ENCODE peak calls at places on chromosomes 12 and 14, in ten cellular contexts. Y is hypothalamus; H is myocyte; X is Right ventricle myocardium superior; B is kidney tubule cell; U is iris pigment epithelial cell; F is central memory CD4-positive, alpha-beta T cell; Q is tibial artery; Z is activated CD4-positive, alpha-beta T cell treated with anti-CD3 and anti-CD28 coated beads for 24 hours; T is DMS153. E is an unnamed sample.

GRCh38 chr12:93165384-93165932 is 212.3 kb upstream of the NUDT4 start:
- DNase-seq in Y (no peak), H (no peak), X (no peak), B (no peak), U (no peak), F (no peak), Q (no peak), Z (no peak), T (no peak), E (no peak)

GRCh38 chr12:2979806-2980205 is 20.6 kb downstream of the TEAD4 start:
- DNase-seq in Y (no peak), H (no peak), X (no peak), B (no peak), U (no peak), F (no peak), Q (no peak), Z (no peak), T (no peak), E (no peak)

GRCh38 chr14:93941293-93941910 is 14.3 kb downstream of the FAM181A start:
- DNase-seq in Y (no peak), H (peak), X (no peak), B (peak), U (peak), F (no peak), Q (no peak), Z (no peak), T (peak), E (no peak)

GRCh38 chr12:49824416-49824815 is 3.8 kb downstream of the NCKAP5L start:
- DNase-seq in Y (no peak), H (no peak), X (no peak), B (no peak), U (no peak), F (no peak), Q (no peak), Z (no peak), T (no peak), E (no peak)

GRCh38 chr14:57085801-57086200 is 182.9 kb downstream of the EXOC5 start:
- DNase-seq in Y (no peak), H (no peak), X (no peak), B (peak), U (no peak), F (no peak), Q (no peak), Z (no peak), T (no peak), E (no peak)

GRCh38 chr14:36091096-36091495 is 85.4 kb downstream of the PTCSC3 start:
- DNase-seq in Y (no peak), H (peak), X (no peak), B (peak), U (peak), F (no peak), Q (no peak), Z (no peak), T (peak), E (no peak)

GRCh38 chr12:115267891-115268290 is 583.9 kb upstream of the TBX3 start:
- DNase-seq in Y (no peak), H (no peak), X (no peak), B (peak), U (no peak), F (no peak), Q (no peak), Z (no peak), T (no peak), E (no peak)

GRCh38 chr14:22572562-22573058 is 16.4 kb downstream of the DAD1 start:
- DNase-seq in Y (no peak), H (no peak), X (no peak), B (peak), U (peak), F (no peak), Q (no peak), Z (no peak), T (no peak), E (no peak)

GRCh38 chr14:103524002-103524785 is 1.6 kb upstream of the CKB start:
- DNase-seq in Y (no peak), H (peak), X (peak), B (no peak), U (no peak), F (no peak), Q (no peak), Z (no peak), T (no peak), E (no peak)